ENCODE peak calls at places on chromosomes 6 and 20, in nine cellular contexts. E is foreskin fibroblast, Z is left colon, I is left lobe of liver, O is mammary epithelial cell, R is T-helper 2 cell, Y is body of pancreas, C is A673, K is SIG-M5. L is an unnamed sample.
A peak's percentile ranks its signal among the peaks of the same experiment; 100 is the strongest.

GRCh38 chr6:163381118-163381751 is 33.3 kb upstream of the QKI start:
- DNase-seq in C (no peak), Y (no peak), O (no peak), K (no peak), E (no peak), I (no peak), Z (no peak), R (no peak), L (no peak)

GRCh38 chr20:61780066-61780465 is 285.6 kb downstream of the TAF4 start:
- DNase-seq in O (no peak), E (no peak), Y (no peak), I (no peak), K (no peak), R (no peak), C (no peak), Z (no peak), L (no peak)

GRCh38 chr6:19399406-19399805 is 437.8 kb upstream of the ID4 start:
- DNase-seq in K (no peak), O (no peak), R (no peak), I (no peak), E (peak; percentile 58), C (peak; percentile 58), Y (no peak), Z (peak; percentile 14), L (no peak)

GRCh38 chr6:56916849-56917551 is 37.9 kb upstream of the BEND6 start:
- DNase-seq in C (no peak), Y (no peak), O (no peak), Z (no peak), I (no peak), K (no peak), R (no peak), E (no peak), L (no peak)

GRCh38 chr6:23621026-23621425 is 505.0 kb upstream of the NRSN1 start:
- DNase-seq in O (no peak), Z (no peak), I (no peak), Y (no peak), R (no peak), K (no peak), C (peak; percentile 5), E (no peak), L (no peak)

GRCh38 chr6:31969712-31970603 is 2.0 kb downstream of the DXO start:
- DNase-seq in O (no peak), K (no peak), Z (no peak), E (no peak), I (no peak), R (no peak), Y (no peak), C (no peak), L (peak; percentile 62)

GRCh38 chr20:1894471-1894950 is 696 bp upstream of the SIRPA start:
- DNase-seq in C (peak; percentile 56), Y (peak; percentile 66), I (peak; percentile 89), K (no peak), Z (peak; percentile 68), O (peak; percentile 64), E (peak; percentile 60), R (no peak), L (peak; percentile 77)

GRCh38 chr6:63447134-63447533 is 125.1 kb upstream of the LOC128125822 start:
- DNase-seq in E (no peak), K (no peak), O (no peak), I (no peak), Y (no peak), R (no peak), Z (no peak), C (no peak), L (no peak)

GRCh38 chr20:41833739-41834138 is 215.6 kb upstream of the CHD6 start:
- DNase-seq in C (no peak), E (no peak), O (no peak), R (no peak), Z (no peak), Y (no peak), K (no peak), I (no peak), L (no peak)

GRCh38 chr20:3000852-3001523 is 42.4 kb upstream of the GNRH2 start:
- DNase-seq in E (peak; percentile 28), I (no peak), Z (no peak), R (no peak), Y (no peak), O (peak; percentile 20), C (peak; percentile 76), K (peak; percentile 27), L (peak; percentile 38)

GRCh38 chr6:3405679-3406078 is 51.2 kb downstream of the SLC22A23 start:
- DNase-seq in O (peak; percentile 70), R (no peak), E (no peak), K (no peak), C (no peak), Y (no peak), I (no peak), Z (no peak), L (no peak)